ENCODE peak calls at places on chromosome 15, in eight cellular contexts. V, C, Y, W, K, N, D and J are unnamed samples.

GRCh38 chr15:73983211-73983727 is 8.8 kb downstream of the STOML1 start:
- DNase-seq in V (no peak), C (no peak), Y (no peak), W (peak; percentile 89), K (no peak), N (no peak), D (no peak), J (peak; percentile 92)

GRCh38 chr15:99154271-99154670 is 49.4 kb downstream of the SYNM start:
- DNase-seq in V (no peak), C (no peak), Y (no peak), W (no peak), K (no peak), N (no peak), D (no peak), J (no peak)

GRCh38 chr15:66115568-66116206 is 137.9 kb downstream of the MEGF11 start:
- DNase-seq in V (no peak), C (no peak), Y (no peak), W (no peak), K (no peak), N (no peak), D (no peak), J (no peak)

GRCh38 chr15:69143756-69144436 is 16.5 kb upstream of the GLCE start:
- DNase-seq in V (peak; percentile 99), C (no peak), Y (no peak), W (no peak), K (no peak), N (no peak), D (no peak), J (no peak)

GRCh38 chr15:67690936-67691335 is 134.4 kb upstream of the SKOR1 start:
- DNase-seq in V (peak; percentile 9), C (peak; percentile 1), Y (no peak), W (peak; percentile 45), K (no peak), N (no peak), D (no peak), J (peak; percentile 79)

GRCh38 chr15:52233405-52233804 is 42.2 kb upstream of the GNB5 start:
- DNase-seq in V (no peak), C (peak; percentile 44), Y (no peak), W (no peak), K (no peak), N (no peak), D (no peak), J (no peak)

GRCh38 chr15:101372149-101372577 is 77.1 kb upstream of the SNRPA1 start:
- DNase-seq in V (no peak), C (no peak), Y (no peak), W (no peak), K (no peak), N (no peak), D (no peak), J (peak; percentile 19)

GRCh38 chr15:92100751-92101150 is 247.2 kb downstream of the SLCO3A1 start:
- DNase-seq in V (no peak), C (no peak), Y (no peak), W (no peak), K (no peak), N (no peak), D (no peak), J (no peak)

GRCh38 chr15:39896101-39896500 is 24.0 kb downstream of the GPR176 start:
- DNase-seq in V (no peak), C (no peak), Y (no peak), W (no peak), K (no peak), N (no peak), D (no peak), J (no peak)

GRCh38 chr15:45180648-45181436 is 6.9 kb downstream of the SHF start:
- DNase-seq in V (no peak), C (no peak), Y (peak; percentile 78), W (no peak), K (no peak), N (no peak), D (no peak), J (no peak)